ENCODE peak calls at places on chromosome 11, in six cellular contexts. A is GM12891, N is H1, T is GM12878, U is SK-N-SH, M is K562. K is an unnamed sample.

GRCh38 chr11:131710511-131710910 is 340.1 kb downstream of the NTM start:
- DNase-seq in A (no peak), N (no peak), T (no peak), U (no peak), M (no peak), K (no peak)

GRCh38 chr11:38950882-38951281 is 2352.8 kb upstream of the RAG2 start:
- DNase-seq in A (no peak), N (no peak), T (no peak), U (no peak), M (no peak), K (no peak)

GRCh38 chr11:32388871-32389770 is 46.2 kb downstream of the WT1 start:
- DNase-seq in A (no peak), N (no peak), T (no peak), U (no peak), M (no peak), K (no peak)

GRCh38 chr11:116309446-116309845 is 463.3 kb downstream of the BUD13 start:
- DNase-seq in A (no peak), N (no peak), T (no peak), U (no peak), M (no peak), K (no peak)

GRCh38 chr11:1515082-1516060 is 28.8 kb upstream of the MOB2 start:
- DNase-seq in A (peak), N (peak), T (no peak), U (peak), M (peak), K (peak)

GRCh38 chr11:69297225-69297925 is 3.4 kb downstream of the MYEOV start:
- DNase-seq in A (peak), N (peak), T (peak), U (peak), M (peak), K (peak)

GRCh38 chr11:35216962-35217667 is 78.1 kb downstream of the CD44 start:
- DNase-seq in A (no peak), N (no peak), T (no peak), U (no peak), M (no peak), K (no peak)

GRCh38 chr11:126318642-126319373 is 14.9 kb downstream of the DCPS start:
- DNase-seq in A (no peak), N (no peak), T (peak), U (peak), M (no peak), K (no peak)

GRCh38 chr11:115930276-115930675 is 426.1 kb upstream of the CADM1 start:
- DNase-seq in A (no peak), N (no peak), T (no peak), U (peak), M (no peak), K (no peak)

GRCh38 chr11:16082532-16083055 is 273.8 kb downstream of the SOX6 start:
- DNase-seq in A (no peak), N (no peak), T (no peak), U (no peak), M (no peak), K (no peak)

GRCh38 chr11:111633248-111633647 is 31.0 kb downstream of the SIK2 start:
- DNase-seq in A (no peak), N (no peak), T (no peak), U (no peak), M (no peak), K (no peak)

GRCh38 chr11:7605544-7605943 is 67.8 kb downstream of the CYB5R2 start:
- DNase-seq in A (no peak), N (no peak), T (no peak), U (no peak), M (peak), K (no peak)

GRCh38 chr11:126742582-126742981 is 258.0 kb downstream of the KIRREL3 start:
- DNase-seq in A (no peak), N (no peak), T (no peak), U (no peak), M (no peak), K (no peak)

GRCh38 chr11:70020336-70021214 is 57.5 kb upstream of the ANO1 start:
- DNase-seq in A (no peak), N (no peak), T (no peak), U (no peak), M (peak), K (no peak)

GRCh38 chr11:40306938-40307548 is 1152.4 kb downstream of the LRRC4C start:
- DNase-seq in A (peak), N (no peak), T (no peak), U (peak), M (peak), K (peak)

GRCh38 chr11:1140642-1141490 is 16.9 kb upstream of the MUC5AC start:
- DNase-seq in A (no peak), N (no peak), T (no peak), U (no peak), M (no peak), K (no peak)

GRCh38 chr11:10307022-10307410 is 2.1 kb downstream of the ADM start:
- DNase-seq in A (no peak), N (no peak), T (no peak), U (no peak), M (no peak), K (no peak)

GRCh38 chr11:76721755-76722677 is 51.5 kb upstream of the LRRC32 start:
- DNase-seq in A (peak), N (peak), T (no peak), U (peak), M (peak), K (peak)

GRCh38 chr11:62269654-62270278 is at the start of gene SCGB2A2:
- DNase-seq in A (no peak), N (no peak), T (no peak), U (no peak), M (no peak), K (no peak)

GRCh38 chr11:7571640-7572000 is 57.8 kb downstream of the PPFIBP2 start:
- DNase-seq in A (no peak), N (peak), T (no peak), U (peak), M (peak), K (no peak)

GRCh38 chr11:114165326-114166230 is 106.1 kb downstream of the ZBTB16 start:
- DNase-seq in A (no peak), N (no peak), T (no peak), U (no peak), M (no peak), K (no peak)

GRCh38 chr11:95068549-95068948 is 1.8 kb downstream of the SRSF8 start:
- DNase-seq in A (peak), N (no peak), T (peak), U (peak), M (peak), K (no peak)

GRCh38 chr11:92227954-92228935 is 3.6 kb downstream of the FAT3 start:
- DNase-seq in A (no peak), N (no peak), T (no peak), U (peak), M (no peak), K (no peak)

GRCh38 chr11:128610765-128611617 is 23.6 kb upstream of the ETS1 start:
- DNase-seq in A (no peak), N (no peak), T (peak), U (no peak), M (no peak), K (peak)

DNA sequence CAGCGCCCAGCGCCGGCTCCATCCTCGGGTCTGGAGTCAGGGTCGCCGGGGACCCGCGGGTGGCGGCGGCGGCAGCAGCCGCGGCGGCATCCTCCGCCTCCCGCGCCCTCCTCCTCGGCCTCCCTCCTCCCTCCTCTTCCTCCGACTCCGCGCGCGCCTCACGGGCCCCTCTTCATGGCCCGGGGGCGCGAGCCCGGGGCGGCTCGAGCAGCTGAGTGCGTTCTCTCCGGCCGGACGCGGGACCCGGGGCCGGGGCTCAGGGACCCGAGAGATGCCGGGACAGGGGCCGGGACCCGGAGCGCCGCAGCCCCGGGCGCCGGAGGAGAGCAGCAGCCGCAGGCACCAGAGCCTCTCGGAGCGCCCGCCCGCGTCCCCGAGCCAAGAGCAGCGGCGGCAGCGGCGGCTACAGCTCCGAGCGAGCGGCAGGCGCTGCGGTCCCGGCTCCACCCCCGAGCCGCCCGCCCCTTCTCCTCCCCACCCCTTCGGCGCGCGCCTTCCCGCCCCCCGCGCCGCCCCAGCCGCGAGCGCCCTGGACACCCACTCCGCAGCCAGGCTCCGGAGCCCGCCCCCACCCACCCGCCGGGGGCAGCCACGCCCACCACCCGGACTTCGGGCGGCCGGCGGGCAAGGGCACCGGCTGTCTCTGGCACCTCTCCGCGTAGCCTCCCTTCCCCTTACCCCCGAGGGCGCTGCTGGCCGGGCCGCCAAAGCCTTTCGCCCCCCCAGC is at the start of gene CHST1:
- DNase-seq in A (no peak), N (no peak), T (no peak), U (peak), M (peak), K (no peak)
- TF ChIP-seq TAF1 in A (no peak), N (no peak), T (no peak), U (no peak), M (no peak), K (no peak)

GRCh38 chr11:26286472-26287066 is 45.4 kb upstream of the ANO3 start:
- DNase-seq in A (no peak), N (no peak), T (no peak), U (peak), M (peak), K (no peak)
- TF ChIP-seq TAF1 in A (no peak), N (no peak), T (no peak), U (no peak), M (no peak), K (no peak)

GRCh38 chr11:73995247-73995646 is 12.6 kb upstream of the UCP2 start:
- DNase-seq in A (no peak), N (no peak), T (no peak), U (no peak), M (no peak), K (no peak)
- TF ChIP-seq TAF1 in A (no peak), N (no peak), T (no peak), U (no peak), M (no peak), K (no peak)

GRCh38 chr11:80844110-80844509 is 1403.3 kb upstream of the TENM4 start:
- DNase-seq in A (no peak), N (peak), T (no peak), U (no peak), M (no peak), K (no peak)

GRCh38 chr11:80843266-80843974 is 1402.6 kb upstream of the TENM4 start:
- DNase-seq in A (no peak), N (no peak), T (peak), U (no peak), M (no peak), K (no peak)

GRCh38 chr11:80846442-80846841 is 1405.6 kb upstream of the TENM4 start:
- DNase-seq in A (no peak), N (no peak), T (no peak), U (no peak), M (no peak), K (no peak)

GRCh38 chr11:80846979-80847378 is 1406.1 kb upstream of the TENM4 start:
- DNase-seq in A (no peak), N (no peak), T (peak), U (no peak), M (no peak), K (no peak)

DNA sequence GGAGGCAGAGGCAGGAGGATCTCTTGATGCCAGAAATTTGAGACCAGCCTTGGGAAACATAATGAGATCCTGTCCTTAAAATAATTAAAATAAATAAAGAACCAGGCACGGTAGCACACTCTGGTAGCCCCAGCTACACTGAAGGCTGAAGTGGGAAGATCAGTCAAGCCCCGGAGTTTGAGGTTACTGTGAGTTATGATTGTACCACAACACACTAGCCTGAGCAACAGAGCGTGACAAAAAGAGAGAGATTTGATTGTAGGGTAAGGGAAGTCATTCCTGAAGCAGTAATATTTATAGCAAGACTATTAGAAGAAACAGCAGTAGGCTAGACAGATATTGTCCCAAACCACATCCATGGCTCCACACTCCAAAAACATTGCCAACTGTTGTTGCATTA is 1408.4 kb upstream of the TENM4 start:
- DNase-seq in A (no peak), N (no peak), T (peak), U (no peak), M (no peak), K (no peak)
- TF ChIP-seq TAF1 in A (no peak), N (no peak), T (no peak), U (no peak), M (no peak), K (no peak)

GRCh38 chr11:2547806-2548205 is 103.0 kb downstream of the KCNQ1 start:
- DNase-seq in A (no peak), N (no peak), T (no peak), U (no peak), M (no peak), K (no peak)
- TF ChIP-seq TAF1 in A (no peak), N (no peak), T (no peak), U (no peak), M (no peak), K (no peak)

GRCh38 chr11:20634781-20635180 is 34.6 kb upstream of the NELL1 start:
- DNase-seq in A (no peak), N (no peak), T (no peak), U (no peak), M (no peak), K (no peak)
- TF ChIP-seq TAF1 in A (no peak), N (no peak), T (no peak), U (no peak), M (no peak), K (no peak)

DNA sequence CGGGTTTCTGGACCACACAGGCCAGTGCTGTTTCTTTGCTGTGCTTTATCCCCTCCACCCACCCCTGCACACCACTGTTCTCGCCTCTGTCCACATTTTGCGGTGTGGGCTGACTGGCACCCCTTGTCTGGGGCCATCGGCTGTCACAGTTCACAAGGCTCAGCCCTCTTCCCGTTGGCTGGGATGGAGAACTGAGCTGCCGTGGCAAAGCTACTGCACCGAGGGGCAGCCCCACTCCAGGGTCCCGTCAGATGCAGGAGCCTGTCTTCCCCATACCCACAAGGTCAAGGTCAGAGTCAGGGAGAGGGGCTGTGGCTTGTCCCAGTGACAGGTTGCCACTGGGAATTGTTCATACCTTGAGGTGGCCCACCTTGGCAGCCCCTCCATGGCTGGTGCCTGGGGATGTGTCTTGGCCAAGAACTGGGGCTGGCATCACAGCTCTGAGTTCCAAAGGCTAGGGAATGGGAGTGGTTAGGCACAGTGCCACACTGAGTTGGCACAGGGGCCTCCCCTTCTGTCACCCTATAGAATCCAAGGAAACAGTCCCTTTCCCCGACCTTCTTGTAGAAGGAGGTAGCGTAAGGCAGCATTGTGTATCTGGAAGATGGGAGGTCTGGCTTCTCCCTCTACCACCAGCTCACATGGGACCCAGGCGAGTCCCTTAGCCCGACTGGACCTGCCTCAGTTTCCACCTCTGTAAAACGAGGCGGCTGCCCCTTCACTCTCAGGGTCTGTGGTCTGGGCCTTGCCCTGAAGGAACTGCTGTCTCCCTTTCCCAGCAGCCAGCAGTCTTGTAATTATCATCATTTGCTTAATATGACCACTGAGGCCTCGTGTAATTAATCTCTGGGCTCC is 3.4 kb downstream of the GRK2 start:
- DNase-seq in A (no peak), N (no peak), T (no peak), U (no peak), M (no peak), K (no peak)
- TF ChIP-seq TAF1 in A (no peak), N (no peak), T (no peak), U (no peak), M (no peak), K (no peak)

GRCh38 chr11:26842883-26843282 is 121.0 kb upstream of the SLC5A12 start:
- DNase-seq in A (no peak), N (no peak), T (no peak), U (no peak), M (no peak), K (no peak)

GRCh38 chr11:26843539-26843938 is 121.7 kb upstream of the SLC5A12 start:
- DNase-seq in A (no peak), N (no peak), T (no peak), U (no peak), M (no peak), K (no peak)

GRCh38 chr11:26842458-26842841 is 120.6 kb upstream of the SLC5A12 start:
- DNase-seq in A (no peak), N (no peak), T (no peak), U (no peak), M (no peak), K (no peak)

GRCh38 chr11:26839911-26840705 is 118.2 kb upstream of the SLC5A12 start:
- DNase-seq in A (no peak), N (no peak), T (no peak), U (no peak), M (no peak), K (no peak)

DNA sequence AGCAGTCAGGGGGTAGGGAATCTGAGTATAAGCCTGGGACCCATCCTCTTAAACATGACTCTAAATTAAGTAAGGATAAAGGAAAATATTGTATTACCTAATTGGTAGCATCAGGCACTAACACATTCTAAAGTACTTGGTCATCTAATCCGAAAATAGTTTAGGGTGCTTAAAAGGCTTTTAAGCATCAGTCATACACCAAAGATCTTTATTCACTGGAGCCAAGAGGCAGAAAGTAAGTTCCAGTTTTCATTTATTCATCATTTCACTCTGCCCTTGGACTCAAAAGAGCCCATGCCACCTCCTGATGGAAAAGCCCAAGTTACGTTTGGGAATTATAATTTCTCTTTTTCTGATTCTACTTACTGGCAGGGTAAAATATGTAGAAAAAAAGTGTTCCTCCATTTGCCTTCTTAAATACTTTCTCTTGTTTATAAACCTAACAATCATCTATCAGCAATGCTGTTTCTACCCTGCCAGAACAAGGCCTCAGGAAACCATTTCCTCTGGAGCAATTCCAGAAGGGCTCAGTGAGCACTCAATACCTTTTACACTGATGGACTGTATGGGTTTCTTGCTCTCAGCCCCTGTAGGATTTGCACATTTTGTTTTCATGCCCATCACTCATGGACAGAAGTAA is 120.1 kb upstream of the SLC5A12 start:
- DNase-seq in A (no peak), N (no peak), T (no peak), U (no peak), M (no peak), K (no peak)
- TF ChIP-seq TAF1 in A (no peak), N (no peak), T (no peak), U (no peak), M (no peak), K (no peak)